ENCODE peak calls at places on chromosomes 7 and 10, in seven cellular contexts. S is CD8-positive, alpha-beta memory T cell; X is aorta; R is right cardiac atrium; Y is neuronal stem cell; M is heart left ventricle; J is endothelial cell of umbilical vein. D is an unnamed sample. For H3K9me3, the result is how much of the 10 kb centered on the place peaks cover.

GRCh38 chr7:101557978-101558741 is 70.9 kb downstream of the MYL10 start:
- DNase-seq in J (no peak), X (no peak), M (no peak), Y (no peak), R (no peak), S (no peak), D (no peak)

GRCh38 chr7:98086231-98086855 is 20.3 kb upstream of the LMTK2 start:
- DNase-seq in R (no peak), M (no peak), J (no peak), X (no peak), S (no peak), Y (no peak), D (no peak)

GRCh38 chr7:36473454-36474282 is 84.0 kb downstream of the ANLN start:
- DNase-seq in X (no peak), R (no peak), S (no peak), J (peak), Y (peak), M (peak), D (no peak)

GRCh38 chr10:97140887-97141745 is 44.6 kb downstream of the SLIT1 start:
- DNase-seq in Y (no peak), S (no peak), X (peak), R (no peak), M (no peak), J (no peak), D (no peak)

GRCh38 chr10:44370731-44371248 is 14.1 kb downstream of the CXCL12 start:
- DNase-seq in S (no peak), Y (no peak), R (no peak), X (no peak), M (peak), J (no peak), D (no peak)

GRCh38 chr10:44030132-44030531 is 354.8 kb downstream of the CXCL12 start:
- DNase-seq in X (no peak), S (no peak), J (no peak), M (no peak), Y (no peak), R (no peak), D (no peak)

GRCh38 chr7:134710854-134711624 is 64.4 kb downstream of the BPGM start:
- DNase-seq in M (no peak), X (no peak), Y (no peak), R (no peak), S (peak), J (no peak), D (peak)

GRCh38 chr10:75439811-75440210 is 8.4 kb downstream of the LRMDA start:
- DNase-seq in X (no peak), Y (no peak), J (no peak), R (no peak), M (no peak), S (no peak), D (no peak)

GRCh38 chr7:99762680-99763327 is 21.2 kb downstream of the CYP3A4 start:
- DNase-seq in J (no peak), S (no peak), R (peak), M (peak), X (peak), Y (no peak), D (no peak)

GRCh38 chr7:99459087-99459486 is 6.9 kb downstream of the ATP5MF start:
- DNase-seq in S (no peak), J (peak), X (no peak), R (no peak), Y (no peak), M (no peak), D (no peak)

GRCh38 chr7:22823142-22823497 is 471 bp upstream of the TOMM7 start:
- DNase-seq in X (no peak), M (no peak), J (no peak), Y (no peak), R (no peak), S (no peak), D (no peak)

GRCh38 chr7:22826593-22826992 is 3.9 kb upstream of the TOMM7 start:
- DNase-seq in X (no peak), S (no peak), R (no peak), M (no peak), J (no peak), Y (no peak), D (no peak)

GRCh38 chr7:22831602-22832001 is 9.0 kb upstream of the TOMM7 start:
- DNase-seq in S (no peak), X (no peak), M (no peak), R (no peak), J (no peak), Y (no peak), D (no peak)

GRCh38 chr7:22824760-22825159 is 2.1 kb upstream of the TOMM7 start:
- DNase-seq in Y (no peak), J (no peak), M (no peak), X (no peak), S (no peak), R (no peak), D (no peak)

DNA sequence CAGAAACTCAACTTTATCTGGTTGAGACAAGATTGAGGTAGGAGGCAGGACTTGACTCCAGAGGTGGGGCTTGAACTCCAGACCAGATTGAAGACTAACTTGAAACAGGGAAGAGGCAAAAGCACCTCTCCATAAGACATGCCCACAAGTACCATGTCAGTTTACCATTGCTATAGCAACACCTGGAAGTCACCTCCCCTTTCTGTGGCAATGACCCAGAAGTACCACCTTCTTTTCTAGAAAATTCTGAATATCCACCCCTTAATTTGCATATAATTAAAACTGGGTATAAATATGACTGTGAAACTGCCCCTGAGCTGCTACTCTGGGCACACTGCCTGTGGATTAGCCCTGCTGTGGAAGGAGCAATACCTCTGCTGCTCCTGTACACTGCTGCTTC is 4.9 kb upstream of the TOMM7 start:
- DNase-seq in S (no peak), R (no peak), Y (no peak), J (no peak), M (no peak), X (no peak), D (no peak)
- H3K9me3 ChIP-seq in S (under half), R (under half), Y (under half), J (under half), M (under half), X (under half), D (under half)

GRCh38 chr10:14450041-14450491 is 119.3 kb upstream of the FRMD4A start:
- DNase-seq in M (peak), X (no peak), S (no peak), Y (no peak), R (peak), J (no peak), D (no peak)
- H3K9me3 ChIP-seq in M (under half), X (under half), S (under half), Y (under half), R (under half), J (under half), D (under half)

DNA sequence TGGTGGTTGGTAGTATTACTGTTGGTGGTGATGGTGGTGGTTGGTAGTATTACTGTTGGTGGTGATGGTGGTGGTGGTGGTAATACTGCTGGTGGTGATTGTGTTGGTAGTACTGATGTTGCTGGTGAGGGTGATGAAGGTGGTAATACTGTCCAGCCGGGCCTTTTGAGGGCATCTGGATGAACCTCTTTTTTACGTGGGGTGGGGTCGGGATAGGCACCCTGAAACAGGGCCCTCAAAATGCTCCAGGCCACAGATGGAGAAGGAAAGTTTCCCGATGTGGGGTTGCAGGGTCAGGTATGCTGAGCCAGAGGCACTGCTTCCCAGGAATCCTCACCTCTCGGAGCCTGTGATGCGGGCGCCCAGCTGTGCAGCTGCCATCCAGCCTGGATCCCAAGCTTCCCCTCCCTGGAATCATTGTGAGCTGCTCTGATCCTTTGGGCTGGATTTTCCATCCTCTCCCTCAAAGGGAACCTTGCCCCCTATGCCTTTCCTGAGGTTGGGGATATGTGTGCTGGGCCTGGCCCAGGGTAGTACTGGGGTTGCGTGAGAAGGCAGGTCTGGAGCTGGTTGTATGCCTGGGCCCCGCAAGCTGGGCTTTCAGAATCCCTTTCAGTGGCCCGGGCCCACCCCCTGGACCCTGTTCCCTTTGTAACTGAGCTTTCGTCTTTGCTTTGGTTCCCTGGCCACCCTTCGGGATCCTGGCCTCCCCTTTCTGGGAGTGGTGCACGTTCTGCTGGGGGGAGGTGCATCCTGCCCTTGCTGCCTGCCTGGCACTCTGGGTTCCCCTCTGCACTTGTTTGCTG is 43.3 kb downstream of the DOCK1 start:
- DNase-seq in X (no peak), S (no peak), Y (no peak), M (no peak), J (no peak), R (no peak), D (no peak)
- H3K9me3 ChIP-seq in X (under half), S (under half), Y (under half), M (under half), J (under half), R (under half), D (under half)

GRCh38 chr10:107413971-107414370 is 249.5 kb upstream of the SORCS1 start:
- DNase-seq in S (no peak), J (no peak), M (no peak), X (no peak), Y (no peak), R (no peak), D (no peak)
- H3K9me3 ChIP-seq in S (under half), J (under half), M (under half), X (under half), Y (under half), R (under half), D (under half)

DNA sequence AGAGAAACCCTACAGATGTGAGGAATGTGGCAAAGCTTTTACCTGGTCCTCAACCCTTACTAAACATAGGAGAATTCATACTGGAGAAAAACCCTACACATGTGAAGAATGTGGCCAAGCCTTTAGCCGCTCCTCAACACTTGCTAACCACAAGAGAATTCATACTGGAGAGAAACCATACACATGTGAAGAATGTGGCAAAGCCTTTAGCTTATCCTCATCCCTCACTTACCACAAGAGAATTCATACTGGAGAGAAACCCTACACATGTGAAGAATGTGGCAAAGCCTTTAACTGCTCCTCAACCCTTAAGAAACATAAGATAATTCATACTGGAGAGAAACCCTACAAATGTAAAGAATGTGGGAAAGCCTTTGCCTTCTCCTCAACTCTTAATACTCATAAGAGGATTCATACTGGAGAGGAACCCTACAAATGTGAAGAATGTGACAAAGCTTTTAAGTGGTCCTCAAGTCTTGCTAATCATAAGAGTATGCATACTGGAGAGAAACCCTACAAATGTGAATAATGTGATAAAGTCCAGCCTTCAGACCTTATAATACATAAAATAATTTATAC is 38.2 kb downstream of the ZNF679 start:
- DNase-seq in S (no peak), Y (no peak), J (no peak), X (no peak), R (no peak), M (no peak), D (no peak)
- H3K9me3 ChIP-seq in S (under half), Y (under half), J (under half), X (under half), R (under half), M (under half), D (under half)

DNA sequence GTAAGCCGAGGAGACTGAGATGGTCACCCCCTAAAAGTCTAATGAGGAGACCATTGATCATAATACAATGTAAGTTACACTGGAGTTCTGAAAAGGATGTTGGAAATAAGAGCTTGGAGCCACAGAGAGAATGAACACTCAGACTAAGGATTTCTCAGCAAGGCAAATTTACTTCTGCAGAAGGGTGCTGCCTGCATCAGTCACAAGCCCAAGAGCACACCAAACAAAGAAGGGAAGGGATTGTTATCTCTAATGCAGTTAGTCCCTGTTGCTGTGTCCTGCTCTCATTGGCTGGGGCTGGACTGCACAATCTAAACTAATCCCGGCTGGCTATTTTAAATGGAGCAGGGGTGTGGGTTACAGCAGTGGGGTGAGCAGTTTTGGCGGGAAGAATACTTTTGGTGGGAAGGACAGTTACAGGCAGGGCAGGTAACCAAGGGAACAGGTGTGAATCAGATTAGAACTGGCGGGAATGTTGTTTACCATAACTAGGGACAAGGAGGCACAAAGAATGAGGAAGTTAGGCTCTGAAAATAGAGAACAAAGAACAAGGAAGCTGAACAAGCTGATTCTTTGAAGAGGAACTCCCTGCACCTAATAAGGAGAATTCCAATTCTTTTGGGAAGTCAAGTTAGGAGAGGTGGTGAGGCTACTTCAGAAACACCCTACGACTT is 30.3 kb upstream of the TRIM24 start:
- DNase-seq in X (no peak), Y (no peak), M (no peak), R (no peak), J (no peak), S (no peak), D (no peak)
- H3K9me3 ChIP-seq in X (under half), Y (under half), M (under half), R (under half), J (under half), S (under half), D (under half)

GRCh38 chr7:63071396-63071795 is 927.3 kb upstream of the ZNF722 start:
- DNase-seq in X (no peak), J (no peak), Y (no peak), R (no peak), S (no peak), M (no peak), D (no peak)

GRCh38 chr7:63065684-63066083 is 933.0 kb upstream of the ZNF722 start:
- DNase-seq in S (no peak), Y (no peak), M (no peak), R (no peak), J (no peak), X (no peak), D (no peak)

GRCh38 chr7:63071920-63072319 is 926.7 kb upstream of the ZNF722 start:
- DNase-seq in J (no peak), X (no peak), R (no peak), M (no peak), Y (no peak), S (no peak), D (no peak)

GRCh38 chr7:63070696-63071095 is 928.0 kb upstream of the ZNF722 start:
- DNase-seq in R (no peak), M (no peak), Y (no peak), S (no peak), J (no peak), X (no peak), D (no peak)

GRCh38 chr7:63067897-63068585 is 930.6 kb upstream of the ZNF722 start:
- DNase-seq in J (no peak), Y (no peak), X (no peak), R (peak), M (no peak), S (no peak), D (no peak)
- H3K9me3 ChIP-seq in J (under half), Y (under half), X (under half), R (under half), M (under half), S (under half), D (under half)

GRCh38 chr7:158229945-158230344 is 357.7 kb downstream of the PTPRN2 start:
- DNase-seq in R (no peak), S (no peak), J (no peak), X (no peak), M (no peak), Y (no peak), D (no peak)
- H3K9me3 ChIP-seq in R (under half), S (under half), J (under half), X (under half), M (under half), Y (under half), D (under half)

GRCh38 chr7:2786607-2787116 is 57.4 kb downstream of the GNA12 start:
- DNase-seq in J (no peak), S (no peak), X (peak), R (no peak), M (no peak), Y (no peak), D (no peak)
- H3K9me3 ChIP-seq in J (under half), S (under half), X (under half), R (under half), M (under half), Y (under half), D (under half)

GRCh38 chr10:62653254-62653653 is 151.3 kb upstream of the ADO start:
- DNase-seq in X (no peak), R (no peak), S (no peak), M (no peak), J (no peak), Y (no peak), D (no peak)

GRCh38 chr10:62657244-62657835 is 147.2 kb upstream of the ADO start:
- DNase-seq in M (no peak), Y (no peak), J (no peak), R (no peak), X (no peak), S (no peak), D (no peak)

GRCh38 chr10:62654966-62655336 is 149.6 kb upstream of the ADO start:
- DNase-seq in Y (no peak), X (no peak), S (no peak), J (no peak), R (no peak), M (no peak), D (no peak)

GRCh38 chr10:62652564-62652963 is 152.0 kb upstream of the ADO start:
- DNase-seq in S (no peak), J (no peak), R (no peak), X (no peak), Y (no peak), M (no peak), D (no peak)

DNA sequence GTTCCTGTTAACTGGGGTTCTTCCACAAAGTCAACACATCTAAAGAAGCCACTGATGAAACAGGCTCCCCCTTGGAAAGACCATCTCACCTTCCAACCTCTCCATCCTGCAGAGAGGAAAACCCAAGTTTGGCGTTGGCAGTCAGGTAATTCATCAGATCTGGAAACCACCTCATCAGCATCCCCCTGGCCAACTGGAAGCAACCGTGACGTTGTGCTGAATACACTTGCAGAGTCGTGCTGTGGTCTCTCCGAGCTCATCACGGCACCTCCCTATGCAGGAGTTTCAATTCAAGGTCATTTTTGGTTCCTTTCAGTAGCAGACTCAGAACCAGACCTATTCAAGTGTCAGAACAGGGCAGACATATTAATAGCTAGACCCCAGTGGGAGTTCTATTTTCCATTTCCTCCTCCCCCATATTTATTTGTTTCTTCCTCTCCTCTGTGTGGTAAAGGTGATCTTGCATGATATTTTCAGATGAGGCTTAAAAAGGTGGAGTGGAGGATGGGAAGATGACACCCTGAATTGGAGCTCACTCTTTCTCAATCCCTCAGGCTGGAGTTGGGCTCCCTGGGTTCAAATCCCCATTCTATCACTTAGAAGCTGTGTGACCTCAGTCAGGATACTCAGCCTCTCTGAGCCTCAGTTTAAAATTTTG is 149.1 kb upstream of the ADO start:
- DNase-seq in Y (no peak), J (no peak), X (no peak), R (no peak), S (no peak), M (no peak), D (no peak)
- H3K9me3 ChIP-seq in Y (under half), J (under half), X (under half), R (under half), S (under half), M (under half), D (under half)